ENCODE peak calls at places on chromosomes 7 and 10, in four cellular contexts. E is WTC11, Z is HFFc6, W is neural progenitor cell. S is an unnamed sample.

GRCh38 chr7:130950741-130951140 is 216.7 kb upstream of the KLF14 start:
- DNase-seq in W (no peak), Z (no peak), E (no peak), S (no peak)

GRCh38 chr7:101206665-101207042 is 5.8 kb upstream of the MOGAT3 start:
- DNase-seq in W (no peak), E (no peak), Z (no peak), S (no peak)

GRCh38 chr10:89242340-89242680 is 9.3 kb downstream of the LIPA start:
- DNase-seq in Z (no peak), E (no peak), W (peak; percentile 77), S (no peak)

GRCh38 chr7:80088705-80089104 is 45.9 kb upstream of the GNAI1 start:
- DNase-seq in E (no peak), Z (peak; percentile 24), W (no peak), S (no peak)

GRCh38 chr10:71893258-71893815 is 42.3 kb upstream of the PSAP start:
- DNase-seq in W (no peak), E (no peak), Z (no peak), S (no peak)

GRCh38 chr7:41891967-41892755 is 189.3 kb upstream of the INHBA start:
- DNase-seq in W (peak; percentile 28), E (peak; percentile 65), Z (no peak), S (no peak)

GRCh38 chr7:29495618-29496017 is 68.0 kb upstream of the PRR15 start:
- DNase-seq in Z (no peak), W (peak; percentile 22), E (peak; percentile 51), S (no peak)

GRCh38 chr7:2019693-2020511 is 212.8 kb downstream of the MAD1L1 start:
- DNase-seq in E (no peak), W (no peak), Z (peak; percentile 94), S (peak; percentile 87)

GRCh38 chr7:41046221-41046761 is 656.6 kb downstream of the INHBA start:
- DNase-seq in E (no peak), Z (no peak), W (no peak), S (no peak)

GRCh38 chr10:35041502-35041879 is 48.6 kb downstream of the CUL2 start:
- DNase-seq in E (no peak), W (no peak), Z (no peak), S (no peak)

GRCh38 chr7:23558303-23558702 is 26.5 kb upstream of the TRA2A start:
- DNase-seq in E (no peak), W (no peak), Z (no peak), S (no peak)

DNA sequence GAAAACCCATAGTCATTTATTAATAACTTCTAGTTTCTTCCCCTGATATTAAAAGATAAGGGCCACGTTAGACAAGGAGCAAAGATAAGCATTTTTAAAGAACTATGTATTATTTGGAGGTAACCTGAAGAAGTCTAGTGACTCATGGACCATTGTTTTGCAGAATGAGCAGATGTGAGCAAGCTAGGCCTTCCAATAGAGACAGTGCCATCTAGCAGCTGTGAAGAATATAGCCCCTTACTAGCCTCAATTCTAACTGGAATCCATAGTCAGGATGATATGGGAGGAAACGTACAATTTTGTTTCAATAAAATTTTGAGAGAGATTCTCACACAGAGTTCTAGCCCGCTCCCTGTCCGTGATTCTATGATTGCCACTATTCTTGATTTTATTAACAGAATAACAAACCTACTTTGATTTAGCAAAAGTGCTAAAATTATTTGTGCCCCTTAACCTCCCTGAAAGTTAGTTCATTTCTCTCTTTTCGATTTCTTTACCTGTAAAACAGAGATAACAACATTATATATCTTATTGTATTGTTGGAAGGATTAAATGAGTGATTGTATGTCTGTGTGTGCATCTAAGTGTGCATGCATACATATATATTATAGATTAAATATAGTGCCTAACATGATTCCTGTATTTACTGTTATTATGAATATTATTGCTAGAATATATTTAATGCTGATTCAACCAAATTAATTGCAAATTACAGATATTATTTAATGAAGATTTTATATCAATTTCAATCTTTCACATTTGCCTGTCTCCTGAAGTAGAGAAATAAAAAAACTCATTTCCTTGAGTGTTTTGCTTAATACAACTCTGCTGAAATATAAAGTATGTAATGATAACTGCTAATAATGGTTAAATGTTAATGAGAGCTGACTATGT is 22.7 kb downstream of the FAM237B start:
- DNase-seq in E (no peak), Z (peak; percentile 71), W (peak; percentile 59), S (peak; percentile 28)
- TF ChIP-seq CTCF in E (no peak), Z (peak; percentile 77), W (peak; percentile 74), S (peak; percentile 65)

GRCh38 chr7:15503603-15504280 is 58.1 kb downstream of the AGMO start:
- DNase-seq in W (no peak), Z (peak; percentile 30), E (no peak), S (no peak)
- TF ChIP-seq CTCF in W (no peak), Z (peak; percentile 58), E (no peak), S (no peak)

DNA sequence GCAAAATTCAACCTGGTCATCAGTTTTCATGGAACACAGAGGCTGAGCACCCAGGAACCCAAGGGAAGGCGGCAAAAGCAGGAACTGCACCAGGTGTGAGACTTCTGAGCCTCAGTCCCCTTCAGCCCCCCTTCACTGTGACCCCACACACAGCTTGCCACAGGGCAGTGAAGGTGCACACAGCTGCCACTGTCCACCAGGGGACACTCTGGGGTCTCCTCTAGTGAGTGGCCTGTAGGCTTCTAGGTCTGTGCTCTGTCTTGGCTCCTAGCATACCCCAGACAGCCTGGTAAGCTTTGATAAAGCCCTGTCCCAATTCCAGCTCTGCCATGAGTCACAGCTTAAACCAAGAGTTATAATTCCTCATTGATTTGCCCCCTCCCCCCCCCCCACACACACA is 12.1 kb downstream of the KCNH2 start:
- DNase-seq in E (peak; percentile 60), Z (no peak), W (peak; percentile 86), S (no peak)
- TF ChIP-seq CTCF in E (peak; percentile 17), Z (peak; percentile 55), W (peak; percentile 72), S (no peak)

DNA sequence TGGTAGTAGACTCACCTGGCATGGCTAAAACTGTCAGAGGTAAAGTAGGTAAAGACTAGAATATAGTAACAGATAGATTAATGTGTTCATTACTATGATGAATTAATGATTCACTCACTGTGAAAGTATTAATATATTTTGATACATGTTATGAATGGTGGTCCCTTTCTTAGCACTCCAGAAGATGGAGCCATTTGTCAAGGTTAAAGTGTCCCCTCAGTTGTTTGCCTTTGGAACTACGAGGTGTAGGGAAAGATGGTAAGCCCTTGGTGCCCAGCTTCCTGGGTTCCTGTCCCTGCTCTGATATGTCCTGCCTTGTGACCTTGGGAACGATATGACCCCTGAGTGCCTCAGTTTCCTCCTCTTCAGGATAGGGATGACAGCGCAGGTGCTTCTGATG is 49.4 kb downstream of the HTRA1 start:
- DNase-seq in Z (no peak), W (no peak), E (no peak), S (no peak)
- TF ChIP-seq CTCF in Z (no peak), W (no peak), E (no peak), S (no peak)

GRCh38 chr10:18545626-18546025 is 105.8 kb downstream of the NSUN6 start:
- DNase-seq in Z (no peak), W (no peak), E (no peak), S (peak; percentile 0)
- TF ChIP-seq CTCF in Z (no peak), W (no peak), E (no peak), S (no peak)

DNA sequence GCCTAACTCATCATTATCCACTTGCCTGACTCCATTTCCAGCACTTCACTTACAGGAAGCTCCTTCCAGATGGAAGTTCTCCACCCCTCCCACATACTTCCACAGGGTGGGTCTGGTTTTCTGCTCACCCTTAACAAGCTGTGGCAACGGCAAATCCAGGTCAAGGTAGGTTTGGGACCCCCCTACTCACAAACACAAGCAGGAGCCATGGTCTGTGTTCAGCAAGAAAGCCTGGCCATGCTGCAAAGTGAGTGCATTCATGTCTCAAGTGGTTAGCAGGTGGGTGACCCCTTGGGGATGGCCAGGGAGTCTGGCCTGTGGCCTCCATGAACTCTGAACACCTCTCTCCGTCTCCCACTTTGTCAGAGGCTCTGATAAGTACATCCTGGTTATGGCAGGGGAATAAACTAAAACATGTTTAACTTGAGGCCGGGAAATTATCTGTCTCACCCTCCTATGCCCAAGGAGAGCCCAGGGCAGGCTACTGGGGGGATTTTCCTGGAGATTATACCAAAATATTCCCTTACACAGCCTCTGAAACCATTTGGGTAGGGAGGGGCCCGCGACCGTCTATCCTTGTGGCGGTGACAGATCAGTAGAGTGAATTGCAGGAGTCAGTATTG is 847 bp downstream of the XPNPEP1 start:
- DNase-seq in E (no peak), Z (no peak), W (no peak), S (no peak)
- TF ChIP-seq CTCF in E (no peak), Z (no peak), W (no peak), S (no peak)

GRCh38 chr10:126373137-126373536 is 15.1 kb downstream of the ADAM12 start:
- DNase-seq in W (no peak), E (no peak), Z (no peak), S (no peak)
- TF ChIP-seq CTCF in W (no peak), E (no peak), Z (no peak), S (no peak)

DNA sequence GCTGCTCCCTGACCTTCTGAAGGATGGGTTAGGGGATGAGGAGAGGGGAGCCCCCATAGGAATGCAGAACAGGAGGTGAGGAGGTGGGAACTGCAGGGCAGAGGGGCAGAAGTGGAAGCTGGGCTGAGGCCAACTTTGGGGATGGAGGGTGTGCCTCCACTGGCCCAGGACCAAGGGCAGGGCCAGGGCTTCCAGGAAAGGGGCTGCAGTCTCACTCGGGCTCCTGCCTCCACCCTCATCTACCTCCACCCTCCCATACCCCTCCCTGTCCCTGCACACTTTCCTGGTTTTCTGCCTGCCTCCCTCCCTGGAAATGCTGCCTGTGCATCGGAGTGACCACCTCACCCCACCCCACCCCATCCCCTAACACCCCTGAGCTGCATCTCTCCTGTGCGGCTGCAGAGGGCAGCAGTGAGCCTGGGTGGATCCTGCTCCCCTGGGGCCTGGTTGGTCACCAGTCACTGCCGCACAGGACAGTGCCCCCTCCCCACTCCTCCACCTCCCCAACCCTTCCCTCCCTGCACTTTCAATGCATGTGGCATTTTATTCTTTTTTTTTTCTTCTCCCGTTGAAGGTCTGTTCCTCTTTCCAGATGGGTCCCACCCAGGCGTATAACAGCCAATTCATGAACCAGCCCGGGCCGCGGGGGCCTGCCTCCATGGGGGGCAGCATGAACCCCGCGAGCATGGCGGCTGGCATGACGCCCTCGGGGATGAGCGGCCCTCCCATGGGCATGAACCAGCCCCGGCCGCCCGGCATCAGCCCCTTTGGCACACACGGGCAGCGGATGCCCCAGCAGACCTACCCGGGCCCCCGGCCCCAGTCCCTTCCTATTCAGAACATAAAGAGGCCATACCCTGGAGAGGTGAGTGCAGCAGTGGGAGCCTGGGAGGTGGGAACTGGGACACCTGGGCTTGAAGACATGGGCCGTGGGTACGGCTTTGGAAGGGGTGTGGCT is 54.2 kb upstream of the PPIF start:
- DNase-seq in Z (no peak), E (peak; percentile 68), W (peak; percentile 48), S (peak; percentile 65)
- TF ChIP-seq CTCF in Z (peak; percentile 75), E (peak; percentile 53), W (peak; percentile 59), S (peak; percentile 59)

DNA sequence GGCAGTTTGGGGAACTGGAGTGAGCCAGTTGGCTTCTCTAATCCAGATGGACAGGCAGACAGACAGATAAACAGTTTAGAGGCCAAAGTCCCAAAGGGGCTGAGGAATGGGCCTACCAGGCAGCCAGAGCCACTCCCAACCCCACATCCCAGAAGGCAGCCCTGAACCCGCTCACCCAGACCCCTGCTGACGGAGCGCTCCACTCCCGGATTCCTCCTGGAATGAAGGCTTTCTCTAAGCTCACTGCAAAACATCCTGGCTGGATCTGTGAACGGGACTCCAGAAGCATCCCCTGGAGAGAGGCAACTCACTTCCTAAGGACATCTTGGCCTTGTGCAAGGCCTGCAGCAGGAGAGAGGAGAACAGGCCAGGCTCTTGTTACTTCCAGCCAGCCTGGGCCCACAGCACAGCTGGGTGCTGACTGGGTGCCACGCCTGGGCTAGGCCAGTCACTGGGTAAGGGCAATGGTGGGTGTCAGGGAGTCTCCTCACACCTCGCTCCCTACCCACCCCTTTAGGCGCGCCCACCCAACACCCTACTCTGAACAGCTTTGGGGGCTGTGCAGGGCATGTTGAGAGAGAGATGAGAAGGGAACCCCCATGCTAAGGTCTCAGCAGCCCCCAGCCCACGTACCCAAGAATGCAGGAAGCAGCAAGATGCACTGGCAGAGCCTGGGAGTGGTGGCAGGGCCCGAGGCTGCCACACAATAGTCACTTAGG is 168.6 kb upstream of the ZMIZ1 start:
- DNase-seq in Z (no peak), E (no peak), W (no peak), S (no peak)
- TF ChIP-seq CTCF in Z (no peak), E (no peak), W (no peak), S (no peak)

S was measured in GM13977.